ENCODE peak calls at places on chromosomes 6 and 20, in six cellular contexts. D is fibroblast of the aortic adventitia; X is EH; J is stimulated activated CD4-positive, alpha-beta T cell treated with anti-CD3 and anti-CD28 coated beads, TNF-alpha, amount 100 ng/mL, for 24 hours; P is natural killer cell; F is effector CD4-positive, alpha-beta T cell. U is an unnamed sample.

GRCh38 chr20:47453167-47453782 is 48.4 kb upstream of the NCOA3 start:
- DNase-seq in F (no peak), X (peak), P (no peak), D (peak), J (peak), U (peak)

GRCh38 chr6:77650098-77650663 is 2.7 kb upstream of the MEI4 start:
- DNase-seq in J (peak), F (no peak), P (no peak), D (no peak), X (no peak), U (peak)

GRCh38 chr6:12577124-12577845 is 139.3 kb upstream of the PHACTR1 start:
- DNase-seq in F (no peak), X (no peak), P (no peak), D (no peak), J (no peak), U (peak)

GRCh38 chr6:18468162-18468843 is 81.2 kb downstream of the RNF144B start:
- DNase-seq in J (no peak), X (no peak), P (no peak), F (no peak), D (no peak), U (no peak)

GRCh38 chr6:168116975-168117899 is 38.2 kb upstream of the FRMD1 start:
- DNase-seq in X (no peak), D (no peak), J (no peak), P (no peak), F (no peak), U (no peak)

GRCh38 chr6:169967687-169968086 is 216.3 kb downstream of the ERMARD start:
- DNase-seq in F (no peak), D (no peak), J (no peak), P (no peak), X (no peak), U (no peak)

GRCh38 chr6:8678466-8678865 is 243.1 kb upstream of the SLC35B3 start:
- DNase-seq in P (no peak), J (no peak), F (no peak), D (no peak), X (no peak), U (no peak)

GRCh38 chr6:151835396-151835795 is 27.9 kb downstream of the ESR1 start:
- DNase-seq in P (no peak), F (no peak), D (no peak), J (no peak), X (no peak), U (no peak)

GRCh38 chr20:14304466-14304865 is 32.9 kb downstream of the FLRT3 start:
- DNase-seq in X (no peak), F (no peak), P (no peak), J (no peak), D (no peak), U (no peak)